ENCODE peak calls at places on chromosomes 3 and 15, in nine cellular contexts. One of them, this sample, is unnamed.

GRCh38 chr3:159532577-159532976 is 456.1 kb upstream of the IL12A start:
- DNase-seq in GM23248: no peak
- DNase-seq in HepG2: no peak
- DNase-seq in NCI-H1105: no peak
- DNase-seq in stimulated activated naive CD4-positive, alpha-beta T cell treated with Interleukin-2 at 50 U/mL for 16 hours: no peak
- DNase-seq in tibial artery: no peak
- DNase-seq in AG08396: no peak
- DNase-seq in SK-MEL-5: no peak
- DNase-seq in NCI-H748 treated with DMSO at 0.1 percent for 48 hours: no peak
- DNase-seq in this sample: peak

GRCh38 chr3:121545049-121545563 is 682 bp downstream of the POLQ start:
- DNase-seq in NCI-H748 treated with DMSO at 0.1 percent for 48 hours: no peak
- DNase-seq in tibial artery: no peak
- DNase-seq in HepG2: no peak
- DNase-seq in stimulated activated naive CD4-positive, alpha-beta T cell treated with Interleukin-2 at 50 U/mL for 16 hours: no peak
- DNase-seq in NCI-H1105: no peak
- DNase-seq in AG08396: peak
- DNase-seq in SK-MEL-5: no peak
- DNase-seq in GM23248: peak
- DNase-seq in this sample: no peak

GRCh38 chr3:28934135-28934813 is 346.6 kb upstream of the RBMS3 start:
- DNase-seq in AG08396: no peak
- DNase-seq in tibial artery: no peak
- DNase-seq in SK-MEL-5: no peak
- DNase-seq in HepG2: no peak
- DNase-seq in NCI-H1105: no peak
- DNase-seq in NCI-H748 treated with DMSO at 0.1 percent for 48 hours: no peak
- DNase-seq in stimulated activated naive CD4-positive, alpha-beta T cell treated with Interleukin-2 at 50 U/mL for 16 hours: no peak
- DNase-seq in GM23248: no peak
- DNase-seq in this sample: no peak

GRCh38 chr3:146283796-146284485 is 33.0 kb upstream of the PLSCR4 start:
- DNase-seq in stimulated activated naive CD4-positive, alpha-beta T cell treated with Interleukin-2 at 50 U/mL for 16 hours: no peak
- DNase-seq in GM23248: no peak
- DNase-seq in HepG2: peak
- DNase-seq in tibial artery: no peak
- DNase-seq in NCI-H1105: no peak
- DNase-seq in AG08396: no peak
- DNase-seq in SK-MEL-5: peak
- DNase-seq in NCI-H748 treated with DMSO at 0.1 percent for 48 hours: no peak
- DNase-seq in this sample: no peak

GRCh38 chr3:194014756-194015155 is 121.2 kb upstream of the HES1 start:
- DNase-seq in stimulated activated naive CD4-positive, alpha-beta T cell treated with Interleukin-2 at 50 U/mL for 16 hours: no peak
- DNase-seq in tibial artery: no peak
- DNase-seq in NCI-H1105: no peak
- DNase-seq in HepG2: no peak
- DNase-seq in AG08396: no peak
- DNase-seq in SK-MEL-5: no peak
- DNase-seq in NCI-H748 treated with DMSO at 0.1 percent for 48 hours: no peak
- DNase-seq in GM23248: no peak
- DNase-seq in this sample: no peak

GRCh38 chr3:49454898-49455681 is 15.0 kb upstream of the DAG1 start:
- DNase-seq in SK-MEL-5: no peak
- DNase-seq in stimulated activated naive CD4-positive, alpha-beta T cell treated with Interleukin-2 at 50 U/mL for 16 hours: no peak
- DNase-seq in NCI-H748 treated with DMSO at 0.1 percent for 48 hours: no peak
- DNase-seq in tibial artery: no peak
- DNase-seq in NCI-H1105: no peak
- DNase-seq in GM23248: no peak
- DNase-seq in HepG2: no peak
- DNase-seq in AG08396: peak
- DNase-seq in this sample: peak

GRCh38 chr15:44736261-44736765 is at the start of gene TRIM69:
- DNase-seq in HepG2: no peak
- DNase-seq in GM23248: no peak
- DNase-seq in NCI-H748 treated with DMSO at 0.1 percent for 48 hours: no peak
- DNase-seq in NCI-H1105: no peak
- DNase-seq in AG08396: no peak
- DNase-seq in tibial artery: no peak
- DNase-seq in stimulated activated naive CD4-positive, alpha-beta T cell treated with Interleukin-2 at 50 U/mL for 16 hours: no peak
- DNase-seq in SK-MEL-5: no peak
- DNase-seq in this sample: no peak

GRCh38 chr3:69364354-69364753 is 21.5 kb downstream of the FRMD4B start:
- DNase-seq in stimulated activated naive CD4-positive, alpha-beta T cell treated with Interleukin-2 at 50 U/mL for 16 hours: no peak
- DNase-seq in GM23248: peak
- DNase-seq in tibial artery: no peak
- DNase-seq in HepG2: no peak
- DNase-seq in NCI-H748 treated with DMSO at 0.1 percent for 48 hours: no peak
- DNase-seq in AG08396: peak
- DNase-seq in NCI-H1105: no peak
- DNase-seq in SK-MEL-5: peak
- DNase-seq in this sample: no peak

GRCh38 chr15:59892995-59893394 is 111.1 kb upstream of the FOXB1 start:
- DNase-seq in SK-MEL-5: peak
- DNase-seq in NCI-H1105: no peak
- DNase-seq in HepG2: no peak
- DNase-seq in stimulated activated naive CD4-positive, alpha-beta T cell treated with Interleukin-2 at 50 U/mL for 16 hours: no peak
- DNase-seq in GM23248: peak
- DNase-seq in NCI-H748 treated with DMSO at 0.1 percent for 48 hours: no peak
- DNase-seq in tibial artery: no peak
- DNase-seq in AG08396: peak
- DNase-seq in this sample: peak